ENCODE peak calls at places on chromosomes 5 and 9, in eight cellular contexts. A is tibial artery; Z is CD4-positive, alpha-beta T cell; G is RWPE1; H is astrocyte of the spinal cord; Q is AG04450; B is endodermal cell; F is fibroblast of mammary gland. T is an unnamed sample.

GRCh38 chr9:88418715-88419540 is 30.7 kb downstream of the SPIN1 start:
- DNase-seq in A (no peak), Z (no peak), G (no peak), H (peak; percentile 38), Q (no peak), B (peak; percentile 53), F (peak; percentile 58), T (peak; percentile 28)

GRCh38 chr9:115672477-115673316 is 480.9 kb upstream of the PAPPA start:
- DNase-seq in A (no peak), Z (no peak), G (peak; percentile 91), H (peak; percentile 98), Q (peak; percentile 96), B (peak; percentile 54), F (peak; percentile 97), T (no peak)

GRCh38 chr5:56142620-56143431 is 90.3 kb downstream of the ANKRD55 start:
- DNase-seq in A (no peak), Z (no peak), G (peak; percentile 18), H (no peak), Q (no peak), B (no peak), F (no peak), T (no peak)

GRCh38 chr5:141883184-141883947 is 5.2 kb upstream of the PCDH1 start:
- DNase-seq in A (no peak), Z (no peak), G (peak; percentile 53), H (no peak), Q (no peak), B (peak; percentile 94), F (peak; percentile 15), T (no peak)

GRCh38 chr5:131405674-131406073 is 141.8 kb downstream of the CDC42SE2 start:
- DNase-seq in A (no peak), Z (no peak), G (no peak), H (no peak), Q (no peak), B (no peak), F (no peak), T (no peak)

GRCh38 chr5:133873936-133874585 is 94.4 kb downstream of the C5orf15 start:
- DNase-seq in A (no peak), Z (no peak), G (peak; percentile 20), H (peak; percentile 65), Q (peak; percentile 7), B (no peak), F (peak; percentile 88), T (no peak)

GRCh38 chr5:179801304-179802206 is 5.1 kb downstream of the MGAT4B start:
- DNase-seq in A (peak; percentile 65), Z (peak; percentile 84), G (no peak), H (peak; percentile 42), Q (no peak), B (peak; percentile 93), F (peak; percentile 64), T (peak; percentile 64)

GRCh38 chr9:130189840-130190239 is 17.6 kb downstream of the NCS1 start:
- DNase-seq in A (no peak), Z (no peak), G (no peak), H (peak; percentile 85), Q (peak; percentile 76), B (no peak), F (peak; percentile 64), T (no peak)

GRCh38 chr9:130535818-130536521 is 43.4 kb upstream of the FUBP3 start:
- DNase-seq in A (no peak), Z (no peak), G (no peak), H (peak; percentile 8), Q (no peak), B (peak; percentile 53), F (peak; percentile 22), T (peak; percentile 15)

GRCh38 chr5:4361626-4362281 is 766.1 kb downstream of the IRX1 start:
- DNase-seq in A (no peak), Z (no peak), G (no peak), H (no peak), Q (no peak), B (no peak), F (no peak), T (no peak)

GRCh38 chr9:110257097-110257955 is 1.0 kb upstream of the TXN start:
- DNase-seq in A (no peak), Z (no peak), G (no peak), H (peak; percentile 29), Q (no peak), B (peak; percentile 75), F (no peak), T (peak; percentile 62)

GRCh38 chr9:104028827-104029226 is 65.3 kb upstream of the SMC2 start:
- DNase-seq in A (no peak), Z (no peak), G (no peak), H (no peak), Q (no peak), B (no peak), F (no peak), T (no peak)

GRCh38 chr5:168772466-168772961 is 193.3 kb upstream of the PANK3 start:
- DNase-seq in A (no peak), Z (no peak), G (no peak), H (no peak), Q (no peak), B (no peak), F (no peak), T (no peak)

GRCh38 chr9:93427655-93428379 is 23.7 kb upstream of the FAM120A start:
- DNase-seq in A (no peak), Z (no peak), G (no peak), H (no peak), Q (no peak), B (peak; percentile 70), F (no peak), T (peak; percentile 12)
- TF ChIP-seq CTCF in A (no peak), Z (no peak), G (no peak), H (no peak), Q (peak; percentile 13), B (peak; percentile 67), F (peak; percentile 34), T (peak; percentile 23)

GRCh38 chr9:132547052-132547431 is 35.4 kb upstream of the BARHL1 start:
- DNase-seq in A (no peak), Z (no peak), G (no peak), H (no peak), Q (no peak), B (no peak), F (no peak), T (no peak)

GRCh38 chr9:132545578-132545977 is 36.8 kb upstream of the BARHL1 start:
- DNase-seq in A (no peak), Z (no peak), G (no peak), H (no peak), Q (no peak), B (no peak), F (no peak), T (no peak)

GRCh38 chr9:132547976-132548730 is 34.3 kb upstream of the BARHL1 start:
- DNase-seq in A (no peak), Z (no peak), G (no peak), H (no peak), Q (no peak), B (no peak), F (no peak), T (no peak)

GRCh38 chr9:132547436-132547835 is 35.0 kb upstream of the BARHL1 start:
- DNase-seq in A (no peak), Z (no peak), G (no peak), H (no peak), Q (no peak), B (no peak), F (no peak), T (no peak)

DNA sequence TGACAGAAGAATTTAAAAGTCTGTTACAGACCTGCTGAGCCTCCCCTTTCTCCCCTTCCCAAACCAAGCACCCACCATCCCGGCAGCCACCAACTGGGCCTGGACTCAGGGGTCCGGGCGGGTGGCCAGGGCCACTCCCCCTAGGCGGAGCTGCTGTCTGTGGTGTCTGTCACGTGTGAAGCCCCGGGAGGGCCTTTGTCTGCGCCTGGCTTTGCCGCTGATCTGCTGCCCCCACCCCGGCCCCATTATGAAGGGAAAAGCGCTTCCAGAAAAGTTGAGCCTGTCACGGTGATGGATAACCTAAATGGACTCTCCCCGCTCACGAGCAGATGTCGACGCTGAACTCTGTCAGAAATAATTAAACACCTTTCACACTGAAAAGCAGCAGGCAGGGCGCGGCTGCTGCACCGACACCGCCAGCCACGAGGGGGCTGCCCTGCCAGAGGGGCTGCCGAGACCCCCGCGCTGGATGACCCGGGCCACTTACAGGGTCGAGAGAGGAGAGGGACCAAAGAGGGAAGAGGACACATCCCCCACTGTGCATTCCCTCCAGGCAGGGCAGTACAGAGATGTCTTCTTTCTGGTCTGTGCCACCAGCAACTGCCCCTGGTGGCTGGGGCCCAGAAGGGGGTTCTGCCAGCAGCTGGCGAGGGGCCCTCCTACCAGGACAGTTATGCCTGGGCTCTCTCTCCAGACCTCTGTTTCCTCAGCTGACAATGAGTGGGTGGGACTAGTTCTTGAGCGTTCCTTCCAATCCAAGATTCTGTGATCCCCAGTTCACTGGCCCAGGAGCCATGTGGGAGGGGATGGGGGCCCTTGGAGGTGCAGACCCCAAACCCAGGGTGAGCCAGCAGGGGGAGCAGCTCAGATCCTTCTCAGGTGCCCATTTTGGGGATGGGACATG is 36.0 kb upstream of the BARHL1 start:
- DNase-seq in A (no peak), Z (no peak), G (peak; percentile 36), H (peak; percentile 9), Q (no peak), B (peak; percentile 87), F (peak; percentile 24), T (peak; percentile 12)
- TF ChIP-seq CTCF in A (no peak), Z (no peak), G (peak; percentile 27), H (peak; percentile 51), Q (peak; percentile 41), B (peak; percentile 88), F (no peak), T (peak; percentile 26)

DNA sequence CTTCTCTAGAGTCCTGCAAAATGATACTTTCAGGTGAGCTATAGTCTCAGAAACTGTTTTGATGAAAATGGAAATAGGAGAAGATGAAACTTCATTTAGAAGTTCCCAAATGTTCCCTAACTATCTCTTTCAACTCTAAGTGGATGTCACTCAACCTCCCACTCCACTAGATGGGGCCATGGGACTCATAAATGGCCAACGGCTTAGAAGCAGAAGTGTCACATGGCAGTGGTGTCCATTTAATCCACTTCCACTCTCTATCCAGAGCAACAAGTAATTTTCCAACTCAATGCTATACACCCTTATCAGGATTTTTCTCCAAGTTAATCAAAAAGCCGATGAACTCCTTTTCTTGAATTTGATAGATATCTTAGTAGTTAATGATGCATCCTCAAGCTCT is 295.7 kb downstream of the EDIL3 start:
- DNase-seq in A (no peak), Z (no peak), G (no peak), H (peak; percentile 28), Q (peak; percentile 7), B (no peak), F (peak; percentile 42), T (peak; percentile 37)
- TF ChIP-seq CTCF in A (no peak), Z (no peak), G (no peak), H (peak; percentile 21), Q (peak; percentile 47), B (peak; percentile 62), F (peak; percentile 38), T (peak; percentile 1)

DNA sequence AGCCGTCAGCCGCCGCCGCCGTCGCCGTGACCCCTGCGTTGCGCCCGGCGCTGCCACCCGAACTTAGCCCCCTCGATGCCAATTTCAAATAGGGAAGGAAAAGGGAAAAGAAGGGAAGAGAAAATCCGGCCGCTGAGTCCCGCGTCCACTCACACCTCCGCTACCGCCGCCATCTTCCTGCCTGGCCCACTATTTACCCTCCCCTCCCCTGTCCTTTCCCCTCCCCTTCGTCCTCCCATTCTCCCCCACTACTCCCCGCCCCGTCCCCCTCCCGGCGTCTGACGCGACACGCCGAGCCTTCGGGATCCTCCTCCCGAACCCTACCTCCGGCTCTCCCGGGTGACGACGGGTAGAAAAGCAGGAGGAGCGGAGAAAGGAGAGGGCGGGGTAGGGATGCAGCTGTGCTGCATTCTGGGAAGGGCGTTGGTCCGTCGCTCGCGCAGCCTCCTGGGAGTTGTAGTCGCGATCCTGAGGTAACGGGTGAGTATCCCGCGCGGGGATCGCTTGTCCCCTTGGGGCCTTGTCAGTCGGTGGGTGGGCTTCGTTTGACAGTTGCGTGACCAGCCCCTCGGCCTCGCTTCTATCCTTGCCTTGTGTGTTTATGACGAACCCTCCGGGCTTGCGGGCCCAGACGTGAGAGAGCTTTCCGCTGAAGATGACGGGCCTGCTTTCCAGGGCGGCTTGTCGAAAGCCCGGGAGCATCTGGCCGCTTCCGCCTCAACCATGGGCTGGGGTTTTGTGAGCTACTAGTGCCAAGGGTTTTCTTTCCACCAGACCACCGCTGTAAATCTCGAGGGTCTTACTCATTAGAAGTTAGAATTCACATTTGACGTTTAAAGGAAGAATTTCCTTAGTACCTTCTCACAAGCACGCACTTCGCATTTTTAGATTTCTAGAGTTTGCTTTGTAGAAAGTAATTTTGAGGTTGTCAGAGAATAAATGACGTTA is at the start of the genes CERT1 and POLK:
- DNase-seq in A (peak; percentile 98), Z (peak; percentile 91), G (peak; percentile 100), H (peak; percentile 99), Q (peak; percentile 95), B (peak; percentile 99), F (peak; percentile 97), T (peak; percentile 98)
- TF ChIP-seq CTCF in A (no peak), Z (no peak), G (no peak), H (no peak), Q (no peak), B (no peak), F (no peak), T (no peak)

T was measured in NB4.